ENCODE peak calls at places on chromosomes 1 and 21, in seven cellular contexts. L, V, P, X, W, F and U are unnamed samples.

GRCh38 chr1:220990417-220991337 is 111.4 kb downstream of the HLX start:
- DNase-seq in X (peak), L (no peak), F (no peak), W (no peak), P (no peak), V (no peak), U (no peak)

GRCh38 chr1:165389609-165390008 is 33.1 kb upstream of the LMX1A start:
- DNase-seq in L (no peak), X (no peak), P (no peak), V (no peak), F (no peak), W (no peak), U (no peak)

GRCh38 chr21:45088729-45089128 is 14.3 kb downstream of the ADARB1 start:
- DNase-seq in X (no peak), P (no peak), L (no peak), W (no peak), V (no peak), F (no peak), U (no peak)

GRCh38 chr1:177913762-177914540 is 55.9 kb downstream of the SEC16B start:
- DNase-seq in X (peak), F (no peak), P (peak), V (no peak), L (no peak), W (peak), U (no peak)

GRCh38 chr1:100538935-100539835 is 1.2 kb downstream of the GPR88 start:
- DNase-seq in P (no peak), V (no peak), L (no peak), W (no peak), F (no peak), X (peak), U (no peak)

GRCh38 chr1:169105434-169106094 is 926 bp upstream of the ATP1B1 start:
- DNase-seq in V (peak), L (no peak), W (peak), P (peak), F (no peak), X (peak), U (peak)

GRCh38 chr1:114496091-114496490 is 14.9 kb downstream of the TRIM33 start:
- DNase-seq in L (no peak), V (no peak), X (no peak), W (no peak), F (no peak), P (no peak), U (no peak)

GRCh38 chr1:156832434-156832833 is 15.8 kb upstream of the SH2D2A start:
- DNase-seq in L (no peak), W (no peak), V (no peak), X (no peak), F (no peak), P (no peak), U (no peak)

GRCh38 chr1:7888248-7889010 is 35.6 kb upstream of the UTS2 start:
- DNase-seq in L (no peak), W (no peak), F (no peak), X (no peak), P (no peak), V (no peak), U (no peak)

GRCh38 chr1:54380285-54380882 is 25.8 kb downstream of the SSBP3 start:
- DNase-seq in X (no peak), L (no peak), W (no peak), F (no peak), V (no peak), P (no peak), U (no peak)

GRCh38 chr1:207404849-207405525 is 49.1 kb upstream of the CR2 start:
- DNase-seq in P (peak), L (no peak), X (peak), V (no peak), F (no peak), W (no peak), U (no peak)

GRCh38 chr1:240474133-240474614 is 137.8 kb downstream of the GREM2 start:
- DNase-seq in L (no peak), X (peak), F (no peak), P (no peak), W (no peak), V (no peak), U (no peak)

GRCh38 chr21:45150630-45151265 is 76.4 kb downstream of the ADARB1 start:
- DNase-seq in L (no peak), W (peak), X (no peak), F (no peak), V (no peak), P (no peak), U (no peak)

GRCh38 chr1:184215274-184215925 is 163.9 kb downstream of the TSEN15 start:
- DNase-seq in P (no peak), W (no peak), L (no peak), X (no peak), F (no peak), V (no peak), U (no peak)

GRCh38 chr1:186999506-186999905 is 170.8 kb downstream of the PLA2G4A start:
- DNase-seq in P (no peak), L (no peak), F (no peak), V (no peak), X (no peak), W (no peak), U (no peak)

GRCh38 chr1:29687601-29688244 is 451.4 kb downstream of the PTPRU start:
- DNase-seq in F (no peak), V (no peak), L (no peak), W (no peak), X (no peak), P (no peak), U (no peak)

GRCh38 chr1:36602189-36602588 is 119.5 kb upstream of the CSF3R start:
- DNase-seq in X (no peak), F (no peak), W (no peak), V (no peak), P (no peak), L (no peak), U (no peak)

GRCh38 chr1:19974822-19975416 is 4.5 kb downstream of the PLA2G2A start:
- DNase-seq in L (no peak), V (peak), F (no peak), W (peak), P (peak), X (peak), U (no peak)

GRCh38 chr1:25022361-25023189 is 92.5 kb upstream of the RUNX3 start:
- DNase-seq in W (peak), X (peak), L (peak), F (no peak), P (peak), V (peak), U (peak)

GRCh38 chr1:3932156-3932555 is 32.1 kb upstream of the C1orf174 start:
- DNase-seq in P (no peak), F (no peak), X (no peak), L (no peak), W (no peak), V (no peak), U (no peak)

GRCh38 chr21:42370894-42371654 is 4.7 kb upstream of the TFF1 start:
- DNase-seq in V (no peak), X (no peak), W (no peak), L (no peak), F (no peak), P (no peak), U (no peak)

GRCh38 chr1:43933386-43934278 is at the start of gene ARTN:
- DNase-seq in X (peak), V (peak), L (no peak), W (peak), F (no peak), P (no peak), U (no peak)

GRCh38 chr1:32761253-32761877 is 55.8 kb downstream of the YARS1 start:
- DNase-seq in P (no peak), V (peak), W (peak), L (no peak), X (peak), F (no peak), U (peak)

GRCh38 chr1:212562771-212563170 is 45.8 kb upstream of the ATF3 start:
- DNase-seq in F (no peak), P (no peak), V (no peak), L (no peak), X (no peak), W (no peak), U (no peak)

GRCh38 chr1:85363526-85363925 is 87.1 kb upstream of the BCL10 start:
- DNase-seq in F (no peak), V (no peak), P (no peak), L (no peak), X (no peak), W (no peak), U (no peak)

GRCh38 chr1:182761396-182762395 is 27.9 kb upstream of the NPL start:
- DNase-seq in V (no peak), F (no peak), P (no peak), X (no peak), L (no peak), W (no peak), U (no peak)

GRCh38 chr1:153750026-153750995 is 22.5 kb downstream of the INTS3 start:
- DNase-seq in V (no peak), F (no peak), P (no peak), W (no peak), L (no peak), X (no peak), U (no peak)

GRCh38 chr21:15706686-15707085 is 23.1 kb upstream of the USP25 start:
- DNase-seq in L (no peak), V (no peak), P (peak), F (no peak), X (peak), W (peak), U (no peak)

GRCh38 chr1:29389533-29390041 is 153.3 kb downstream of the PTPRU start:
- DNase-seq in W (peak), V (no peak), X (no peak), L (no peak), F (peak), P (no peak), U (no peak)

GRCh38 chr1:16122916-16123315 is 33.0 kb downstream of the EPHA2 start:
- DNase-seq in F (no peak), V (peak), P (no peak), W (no peak), X (peak), L (no peak), U (peak)

GRCh38 chr1:84253891-84254290 is 47.6 kb upstream of the SAMD13 start:
- DNase-seq in L (no peak), F (no peak), W (peak), P (peak), X (peak), V (no peak), U (peak)

GRCh38 chr21:41895643-41896493 is 16.7 kb upstream of the PRDM15 start:
- DNase-seq in P (no peak), V (no peak), X (no peak), F (no peak), W (no peak), L (peak), U (peak)

GRCh38 chr1:181208076-181208475 is 119.6 kb downstream of the IER5 start:
- DNase-seq in W (no peak), X (no peak), V (no peak), P (no peak), F (no peak), L (no peak), U (no peak)

GRCh38 chr1:243391355-243391754 is 135.5 kb downstream of the SDCCAG8 start:
- DNase-seq in L (no peak), W (no peak), P (no peak), V (no peak), X (no peak), F (no peak), U (no peak)

GRCh38 chr1:149940427-149940826 is 3.7 kb upstream of the MTMR11 start:
- DNase-seq in L (no peak), V (no peak), P (no peak), W (no peak), F (no peak), X (no peak), U (no peak)
- H3K27ac ChIP-seq in L (no peak), V (peak), P (peak), W (peak), F (peak), X (no peak), U (peak)

GRCh38 chr1:200896571-200897187 is 2.0 kb downstream of the INAVA start:
- DNase-seq in W (peak), F (no peak), X (peak), V (no peak), P (peak), L (no peak), U (peak)
- H3K27ac ChIP-seq in W (peak), F (peak), X (peak), V (no peak), P (peak), L (no peak), U (no peak)

GRCh38 chr1:26730695-26731094 is 34.9 kb downstream of the ARID1A start:
- DNase-seq in V (no peak), W (no peak), F (no peak), P (no peak), L (no peak), X (no peak), U (no peak)
- H3K27ac ChIP-seq in V (no peak), W (no peak), F (no peak), P (no peak), L (peak), X (no peak), U (no peak)

DNA sequence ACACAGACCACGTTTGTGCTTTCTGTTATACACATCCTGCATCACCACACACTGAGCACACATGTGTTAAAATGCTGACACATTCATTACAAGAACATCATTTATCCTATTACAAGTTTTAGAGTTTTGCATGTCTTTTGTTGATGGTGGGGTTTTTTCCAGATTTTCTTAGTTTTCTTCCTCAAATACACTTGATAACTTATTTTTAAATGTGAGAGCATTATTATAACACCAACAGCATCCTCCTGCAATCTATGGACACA is 67.3 kb downstream of the TGFBR3 start:
- DNase-seq in P (no peak), X (no peak), W (no peak), L (no peak), V (no peak), F (no peak), U (no peak)
- H3K27ac ChIP-seq in P (no peak), X (no peak), W (no peak), L (no peak), V (peak), F (peak), U (no peak)